ENCODE peak calls at places on chromosomes 12 and 14, in six cellular contexts. K is activated CD8-positive, alpha-beta memory T cell treated with anti-CD3 and anti-CD28 coated beads for 4 hours; A is non-pigmented ciliary epithelial cell; J is WTC11; P is AG08395; N is posterior cingulate gyrus. O is an unnamed sample.

GRCh38 chr12:121711925-121712461 is 559 bp upstream of the TMEM120B start:
- DNase-seq in N (no peak), P (no peak), K (no peak), J (peak), A (no peak), O (no peak)

GRCh38 chr14:88551936-88552565 is 2.8 kb downstream of the PTPN21 start:
- DNase-seq in K (no peak), J (peak), P (peak), N (peak), A (no peak), O (peak)

GRCh38 chr12:20097561-20097960 is 270.8 kb upstream of the PDE3A start:
- DNase-seq in N (no peak), J (no peak), K (no peak), A (no peak), P (peak), O (no peak)

GRCh38 chr12:116880817-116881324 is 370 bp downstream of the HRK start:
- DNase-seq in P (peak), N (no peak), K (no peak), J (peak), A (no peak), O (peak)

GRCh38 chr14:96625436-96625945 is 123.3 kb downstream of the PAPOLA start:
- DNase-seq in A (no peak), J (no peak), P (no peak), K (no peak), N (no peak), O (peak)

GRCh38 chr14:100542619-100543205 is 44.5 kb downstream of the BEGAIN start:
- DNase-seq in K (no peak), J (no peak), A (no peak), N (no peak), P (no peak), O (no peak)

GRCh38 chr12:113702796-113703195 is 231.1 kb upstream of the LHX5 start:
- DNase-seq in P (no peak), J (no peak), A (no peak), K (no peak), N (no peak), O (no peak)

GRCh38 chr12:50923361-50924130 is 28.8 kb upstream of the HIGD1C start:
- DNase-seq in P (no peak), N (no peak), K (no peak), J (no peak), A (no peak), O (no peak)

GRCh38 chr12:8445731-8446130 is 10.0 kb upstream of the CLEC6A start:
- DNase-seq in P (no peak), K (no peak), A (no peak), J (no peak), N (no peak), O (no peak)

GRCh38 chr12:30978639-30979038 is 52.1 kb downstream of the TSPAN11 start:
- DNase-seq in N (no peak), J (no peak), A (no peak), K (no peak), P (no peak), O (no peak)

GRCh38 chr14:96098309-96098998 is 59.3 kb downstream of the C14orf132 start:
- DNase-seq in P (peak), N (peak), A (no peak), J (peak), K (no peak), O (peak)

GRCh38 chr14:37650356-37651037 is 55.1 kb downstream of the TTC6 start:
- DNase-seq in P (no peak), K (no peak), J (no peak), N (no peak), A (no peak), O (no peak)

GRCh38 chr14:61700104-61700886 is 5.0 kb downstream of the HIF1A start:
- DNase-seq in K (no peak), J (no peak), P (no peak), A (no peak), N (no peak), O (no peak)

GRCh38 chr12:67364228-67364627 is 95.1 kb downstream of the CAND1 start:
- DNase-seq in N (no peak), P (no peak), A (no peak), J (no peak), K (no peak), O (no peak)

GRCh38 chr12:131943876-131944275 is 5.9 kb upstream of the EP400 start:
- DNase-seq in N (no peak), P (no peak), A (no peak), K (no peak), J (no peak), O (peak)

GRCh38 chr12:51592034-51592705 is 1.1 kb downstream of the SCN8A start:
- DNase-seq in P (peak), N (no peak), J (peak), A (peak), K (no peak), O (no peak)

GRCh38 chr12:8644345-8645248 is 18.0 kb downstream of the MFAP5 start:
- DNase-seq in P (no peak), A (no peak), J (no peak), K (peak), N (no peak), O (no peak)

GRCh38 chr12:27359578-27360340 is 27.1 kb downstream of the BMAL2 start:
- DNase-seq in N (no peak), P (peak), J (no peak), K (no peak), A (no peak), O (no peak)

GRCh38 chr12:52356762-52357580 is 10.3 kb downstream of the KRT85 start:
- DNase-seq in A (no peak), K (no peak), J (no peak), P (no peak), N (no peak), O (no peak)

GRCh38 chr14:67622675-67623074 is 3.0 kb downstream of the ARG2 start:
- DNase-seq in P (peak), N (no peak), A (peak), K (no peak), J (peak), O (peak)

GRCh38 chr12:92421701-92422100 is 276.1 kb upstream of the BTG1 start:
- DNase-seq in A (no peak), K (no peak), P (no peak), J (no peak), N (no peak), O (no peak)

GRCh38 chr12:38527631-38528030 is 211.1 kb downstream of the ALG10B start:
- DNase-seq in K (no peak), A (no peak), N (no peak), J (no peak), P (no peak), O (no peak)

GRCh38 chr12:95413576-95413975 is 60.4 kb upstream of the METAP2 start:
- DNase-seq in A (no peak), K (no peak), J (no peak), P (no peak), N (no peak), O (no peak)

GRCh38 chr14:89491701-89492381 is 74.8 kb upstream of the FOXN3 start:
- DNase-seq in A (no peak), P (no peak), K (no peak), N (no peak), J (no peak), O (no peak)

GRCh38 chr14:33765251-33765650 is 185.6 kb downstream of the EGLN3 start:
- DNase-seq in N (no peak), J (peak), K (no peak), P (no peak), A (no peak), O (peak)

O was measured in H9.